ENCODE peak calls at places on chromosomes 1 and 21, in five cellular contexts. One of them, this sample, is unnamed.
A peak's percentile ranks its signal among the peaks of the same experiment; 100 is the strongest.

GRCh38 chr21:16454371-16454770 is 724.6 kb downstream of the USP25 start:
- DNase-seq in effector memory CD8-positive, alpha-beta T cell: no peak
- DNase-seq in RCC 7860: no peak
- DNase-seq in GF-D8: no peak
- DNase-seq in foreskin fibroblast: no peak
- DNase-seq in this sample: no peak

GRCh38 chr1:186915555-186915954 is 86.8 kb downstream of the PLA2G4A start:
- DNase-seq in GF-D8: no peak
- DNase-seq in foreskin fibroblast: no peak
- DNase-seq in RCC 7860: no peak
- DNase-seq in effector memory CD8-positive, alpha-beta T cell: no peak
- DNase-seq in this sample: no peak

GRCh38 chr1:244654284-244655038 is 1.5 kb downstream of the DESI2 start:
- DNase-seq in foreskin fibroblast: no peak
- DNase-seq in GF-D8: no peak
- DNase-seq in effector memory CD8-positive, alpha-beta T cell: no peak
- DNase-seq in RCC 7860: no peak
- DNase-seq in this sample: peak; percentile 23

GRCh38 chr1:60146884-60147283 is 73.3 kb upstream of the C1orf87 start:
- DNase-seq in effector memory CD8-positive, alpha-beta T cell: no peak
- DNase-seq in RCC 7860: no peak
- DNase-seq in foreskin fibroblast: no peak
- DNase-seq in GF-D8: no peak
- DNase-seq in this sample: no peak

GRCh38 chr1:76240321-76240720 is 165.8 kb downstream of the ST6GALNAC3 start:
- DNase-seq in RCC 7860: no peak
- DNase-seq in GF-D8: no peak
- DNase-seq in foreskin fibroblast: no peak
- DNase-seq in effector memory CD8-positive, alpha-beta T cell: no peak
- DNase-seq in this sample: no peak

GRCh38 chr1:56798053-56798471 is 21.1 kb downstream of the FYB2 start:
- DNase-seq in effector memory CD8-positive, alpha-beta T cell: no peak
- DNase-seq in foreskin fibroblast: peak; percentile 23
- DNase-seq in RCC 7860: no peak
- DNase-seq in GF-D8: no peak
- DNase-seq in this sample: peak; percentile 30

GRCh38 chr1:167486090-167486824 is 32.1 kb downstream of the CD247 start:
- DNase-seq in effector memory CD8-positive, alpha-beta T cell: no peak
- DNase-seq in GF-D8: no peak
- DNase-seq in RCC 7860: no peak
- DNase-seq in foreskin fibroblast: no peak
- DNase-seq in this sample: peak; percentile 23

GRCh38 chr1:100713636-100714035 is 5.9 kb upstream of the VCAM1 start:
- DNase-seq in foreskin fibroblast: peak; percentile 20
- DNase-seq in effector memory CD8-positive, alpha-beta T cell: no peak
- DNase-seq in RCC 7860: peak; percentile 28
- DNase-seq in GF-D8: no peak
- DNase-seq in this sample: no peak

GRCh38 chr1:200423235-200423634 is 13.4 kb upstream of the ZNF281 start:
- DNase-seq in foreskin fibroblast: no peak
- DNase-seq in effector memory CD8-positive, alpha-beta T cell: no peak
- DNase-seq in RCC 7860: no peak
- DNase-seq in GF-D8: no peak
- DNase-seq in this sample: no peak